ENCODE peak calls at places on chromosomes 4 and X, in nine cellular contexts. T, L, M, D, A, U, C, G and K are unnamed samples.

GRCh38 chrX:66005832-66006449 is 33.9 kb downstream of the VSIG4 start:
- DNase-seq in A (no peak), D (no peak), M (no peak), G (no peak), C (no peak), U (no peak), L (no peak), T (no peak), K (no peak)

GRCh38 chr4:56821394-56822263 is at the start of gene SPINK2:
- DNase-seq in D (peak), T (no peak), M (no peak), A (peak), C (peak), U (peak), L (no peak), G (no peak), K (no peak)

GRCh38 chrX:16826207-16826606 is 39.9 kb downstream of the TXLNG start:
- DNase-seq in M (no peak), C (no peak), U (peak), D (no peak), T (no peak), L (peak), G (no peak), A (no peak), K (peak)

GRCh38 chrX:95675794-95676193 is 1008.8 kb upstream of the DIAPH2 start:
- DNase-seq in C (no peak), M (no peak), L (no peak), A (no peak), T (no peak), G (no peak), D (no peak), U (no peak), K (no peak)

GRCh38 chr4:4590496-4590895 is 48.6 kb upstream of the STX18 start:
- DNase-seq in U (no peak), C (no peak), G (no peak), L (peak), A (no peak), D (no peak), M (no peak), T (no peak), K (peak)

GRCh38 chr4:73499996-73500765 is 18.6 kb downstream of the AFM start:
- DNase-seq in U (no peak), T (no peak), L (no peak), C (no peak), G (no peak), D (no peak), M (no peak), A (no peak), K (peak)

GRCh38 chr4:94262163-94263016 is 54.7 kb downstream of the SMARCAD1 start:
- DNase-seq in M (no peak), L (no peak), C (no peak), G (no peak), U (no peak), T (no peak), D (no peak), A (no peak), K (peak)

GRCh38 chr4:177242651-177243296 is 66.9 kb upstream of the NEIL3 start:
- DNase-seq in U (no peak), M (no peak), D (no peak), T (no peak), C (no peak), G (no peak), A (no peak), L (peak), K (no peak)

GRCh38 chr4:40912455-40913055 is 162.8 kb downstream of the NSUN7 start:
- DNase-seq in A (no peak), M (no peak), G (no peak), U (no peak), T (no peak), L (no peak), C (no peak), D (no peak), K (peak)

GRCh38 chr4:172650758-172651495 is 517.7 kb upstream of the GALNT7 start:
- DNase-seq in U (no peak), G (no peak), L (no peak), M (no peak), C (no peak), D (no peak), T (no peak), A (no peak), K (no peak)

GRCh38 chr4:19945979-19946380 is 305.7 kb upstream of the SLIT2 start:
- DNase-seq in M (no peak), G (peak), C (no peak), D (no peak), T (no peak), L (peak), A (no peak), U (no peak), K (peak)

GRCh38 chrX:29858714-29859113 is 356.6 kb upstream of the MAGEB2 start:
- DNase-seq in U (no peak), C (no peak), G (no peak), T (no peak), A (no peak), D (no peak), L (peak), M (no peak), K (peak)

GRCh38 chr4:71186566-71187398 is 152.0 kb upstream of the SLC4A4 start:
- DNase-seq in L (peak), T (no peak), A (no peak), C (peak), U (no peak), M (no peak), D (peak), G (no peak), K (no peak)

GRCh38 chr4:130814896-130815295 is 1718.9 kb downstream of the C4orf33 start:
- DNase-seq in L (no peak), U (no peak), T (no peak), G (no peak), A (no peak), C (no peak), M (no peak), D (no peak), K (no peak)

GRCh38 chr4:23822181-23822580 is 67.7 kb downstream of the PPARGC1A start:
- DNase-seq in A (no peak), M (no peak), L (no peak), T (no peak), C (no peak), D (no peak), U (no peak), G (no peak), K (no peak)

DNA sequence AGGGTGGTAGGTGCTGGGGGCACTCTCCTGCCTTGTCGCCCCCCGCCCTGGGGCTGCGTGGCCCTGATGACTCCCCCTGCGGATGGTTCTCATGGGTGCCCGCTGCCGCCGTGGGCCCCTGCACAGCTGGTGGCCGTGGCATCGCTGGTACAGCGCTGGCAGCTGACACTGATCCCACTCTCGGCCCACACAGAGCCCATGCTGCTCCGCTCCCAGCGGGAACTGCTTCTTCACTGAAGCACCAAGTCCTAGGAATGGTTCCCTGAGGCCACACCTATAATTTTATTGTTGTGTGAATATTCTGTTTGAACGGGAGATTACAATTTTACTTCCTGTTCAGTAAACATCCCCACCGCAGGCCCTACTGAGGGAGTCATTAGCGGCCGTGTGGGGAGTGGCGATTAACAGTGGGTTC is 138.6 kb upstream of the NKX1-1 start:
- DNase-seq in G (no peak), U (no peak), M (no peak), D (no peak), C (no peak), L (no peak), T (no peak), A (no peak), K (no peak)
- H3K4me3 ChIP-seq in G (no peak), U (no peak), M (no peak), D (no peak), C (peak), L (no peak), T (no peak), A (no peak), K (no peak)

DNA sequence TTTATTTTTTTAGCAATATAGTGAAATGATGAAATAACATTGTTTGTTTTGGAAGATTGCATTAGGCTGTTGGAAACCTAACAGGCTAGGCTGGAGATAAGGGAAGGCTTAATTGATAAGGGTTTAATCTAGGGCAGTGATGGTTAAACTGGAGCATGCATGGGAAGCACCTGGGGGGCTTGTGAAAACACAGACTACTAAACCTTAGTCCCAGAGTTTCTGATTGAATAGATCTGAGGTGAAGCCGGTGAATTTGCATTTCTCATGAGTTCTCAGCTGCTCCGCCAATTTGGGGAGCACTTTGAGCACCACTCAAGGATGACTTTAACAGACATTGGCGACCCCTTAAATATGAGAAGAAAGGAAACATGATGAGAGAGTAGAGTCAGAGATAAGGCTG is 11.5 kb downstream of the STK26 start:
- DNase-seq in D (no peak), C (no peak), G (no peak), L (no peak), A (no peak), U (peak), M (no peak), T (no peak), K (no peak)
- TF ChIP-seq CTCF in D (no peak), C (no peak), G (no peak), L (no peak), A (no peak), U (no peak), M (no peak), T (no peak), K (no peak)

GRCh38 chr4:89301902-89302301 is 5.7 kb downstream of the GPRIN3 start:
- DNase-seq in U (no peak), G (no peak), C (no peak), L (no peak), D (no peak), M (no peak), T (no peak), A (no peak), K (no peak)

GRCh38 chr4:89299153-89299789 is 8.3 kb downstream of the GPRIN3 start:
- DNase-seq in T (no peak), D (no peak), G (no peak), M (no peak), A (no peak), L (no peak), C (no peak), U (no peak), K (no peak)

GRCh38 chr4:89300060-89300459 is 7.5 kb downstream of the GPRIN3 start:
- DNase-seq in L (no peak), M (no peak), C (no peak), A (no peak), U (no peak), T (no peak), G (no peak), D (no peak), K (no peak)

GRCh38 chr4:89301003-89301402 is 6.6 kb downstream of the GPRIN3 start:
- DNase-seq in U (no peak), T (no peak), C (no peak), M (no peak), D (no peak), A (no peak), L (no peak), G (no peak), K (no peak)

GRCh38 chr4:89300490-89300889 is 7.1 kb downstream of the GPRIN3 start:
- DNase-seq in T (no peak), C (no peak), G (no peak), U (no peak), A (no peak), M (no peak), L (no peak), D (no peak), K (no peak)
- H3K4me3 ChIP-seq in T (no peak), C (no peak), G (no peak), U (no peak), A (no peak), M (no peak), L (no peak), D (no peak), K (no peak)

DNA sequence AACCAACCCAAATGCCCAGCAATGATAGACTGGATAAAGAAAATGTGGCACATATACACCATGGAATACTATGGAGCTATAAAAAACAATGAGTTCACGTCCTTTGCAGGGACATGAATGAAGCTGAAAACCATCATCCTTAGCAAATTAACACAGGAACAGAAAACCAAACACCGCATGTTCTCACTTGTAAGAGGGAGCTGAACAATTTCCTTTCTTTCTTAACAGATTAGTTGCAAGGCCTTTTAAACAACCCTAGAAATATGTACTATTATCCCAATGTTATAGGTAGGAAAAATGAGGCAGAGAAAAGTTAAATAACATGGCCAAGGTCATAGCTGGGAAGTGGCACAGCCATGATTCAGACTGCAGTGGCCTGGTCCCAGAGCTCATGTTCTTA is 5.8 kb upstream of the OCIAD2 start:
- DNase-seq in M (no peak), T (no peak), C (no peak), A (no peak), D (no peak), L (no peak), U (no peak), G (no peak), K (no peak)
- TF ChIP-seq CTCF in M (no peak), T (no peak), C (no peak), A (no peak), D (no peak), L (no peak), U (no peak), G (no peak), K (no peak)

DNA sequence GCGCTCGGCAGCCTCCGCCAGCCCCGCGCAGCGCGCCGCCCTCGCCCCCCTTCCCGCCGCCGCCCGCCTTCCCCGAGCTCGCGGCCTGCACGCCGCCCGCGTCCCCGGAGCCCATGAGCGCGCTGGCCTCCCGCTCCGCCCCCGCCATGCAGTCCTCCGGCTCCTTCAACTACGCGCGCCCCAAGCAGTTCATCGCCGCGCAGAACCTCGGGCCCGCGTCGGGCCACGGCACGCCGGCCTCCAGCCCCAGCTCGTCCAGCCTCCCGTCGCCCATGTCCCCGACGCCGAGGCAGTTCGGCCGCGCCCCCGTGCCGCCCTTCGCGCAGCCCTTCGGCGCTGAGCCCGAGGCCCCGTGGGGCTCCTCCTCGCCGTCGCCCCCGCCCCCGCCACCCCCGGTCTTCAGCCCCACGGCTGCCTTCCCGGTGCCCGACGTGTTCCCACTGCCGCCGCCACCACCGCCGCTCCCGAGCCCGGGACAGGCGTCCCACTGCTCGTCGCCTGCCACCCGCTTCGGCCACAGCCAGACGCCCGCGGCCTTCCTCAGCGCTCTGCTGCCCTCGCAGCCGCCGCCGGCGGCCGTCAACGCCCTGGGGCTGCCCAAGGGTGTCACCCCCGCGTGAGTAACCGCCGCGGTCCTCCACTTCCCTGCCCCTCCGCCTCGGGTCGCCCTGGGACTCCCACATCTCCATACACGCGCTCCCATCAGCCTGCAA is 132.1 kb downstream of the CBR4 start:
- DNase-seq in D (peak), G (no peak), U (peak), C (peak), L (no peak), A (no peak), T (no peak), M (no peak), K (no peak)
- H3K4me3 ChIP-seq in D (no peak), G (no peak), U (no peak), C (peak), L (no peak), A (peak), T (peak), M (no peak), K (peak)

GRCh38 chr4:178322524-178323183 is 880.4 kb upstream of the AGA start:
- DNase-seq in L (no peak), D (no peak), M (no peak), G (no peak), U (no peak), A (no peak), C (no peak), T (no peak), K (no peak)
- TF ChIP-seq CTCF in L (no peak), D (no peak), M (no peak), G (no peak), U (no peak), A (no peak), C (no peak), T (no peak), K (no peak)

GRCh38 chr4:123618606-123619005 is 222.0 kb downstream of the SPRY1 start:
- DNase-seq in U (no peak), D (no peak), C (no peak), M (no peak), A (no peak), T (no peak), L (no peak), G (no peak), K (no peak)

GRCh38 chr4:123613586-123614344 is 217.2 kb downstream of the SPRY1 start:
- DNase-seq in A (no peak), C (no peak), T (no peak), D (no peak), U (no peak), L (no peak), M (no peak), G (no peak), K (no peak)

GRCh38 chr4:123619326-123619725 is 222.7 kb downstream of the SPRY1 start:
- DNase-seq in D (no peak), M (no peak), G (no peak), C (no peak), L (no peak), U (no peak), A (no peak), T (no peak), K (no peak)

GRCh38 chr4:123619895-123620294 is 223.3 kb downstream of the SPRY1 start:
- DNase-seq in U (no peak), M (no peak), L (no peak), A (no peak), G (no peak), C (no peak), D (no peak), T (no peak), K (no peak)

GRCh38 chr4:123616970-123617392 is 220.4 kb downstream of the SPRY1 start:
- DNase-seq in T (no peak), M (peak), C (peak), U (no peak), D (no peak), A (peak), G (peak), L (no peak), K (peak)
- H3K4me3 ChIP-seq in T (no peak), M (no peak), C (no peak), U (no peak), D (no peak), A (no peak), G (no peak), L (no peak), K (no peak)

DNA sequence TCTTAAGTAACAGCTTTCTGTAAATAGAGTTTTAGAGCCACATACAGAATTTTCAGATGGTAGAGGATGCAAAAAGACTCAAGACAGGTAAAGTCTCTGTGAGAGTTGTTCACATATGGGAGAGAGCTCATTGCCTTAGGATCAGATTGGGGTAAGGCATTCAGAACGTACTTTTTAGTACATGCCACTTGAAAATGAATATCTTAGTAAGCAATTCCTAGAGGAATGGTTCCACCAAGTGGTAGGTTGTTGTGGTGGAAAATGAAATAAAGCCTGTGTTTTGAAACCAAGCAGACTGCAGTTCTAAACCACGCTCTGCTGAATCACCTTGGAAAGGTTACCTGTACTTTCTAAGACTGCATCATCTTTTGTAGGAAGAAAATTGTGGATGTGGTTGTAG is 547.0 kb upstream of the LCORL start:
- DNase-seq in D (no peak), G (no peak), L (no peak), C (no peak), U (no peak), T (no peak), M (no peak), A (no peak), K (no peak)
- TF ChIP-seq CTCF in D (peak), G (no peak), L (no peak), C (no peak), U (no peak), T (peak), M (no peak), A (no peak), K (no peak)

GRCh38 chr4:158538911-158539310 is 17.2 kb downstream of the RXFP1 start:
- DNase-seq in L (no peak), D (no peak), C (no peak), G (no peak), A (no peak), U (no peak), M (no peak), T (no peak), K (no peak)
- H3K4me3 ChIP-seq in L (no peak), D (no peak), C (no peak), G (no peak), A (no peak), U (no peak), M (no peak), T (no peak), K (no peak)

DNA sequence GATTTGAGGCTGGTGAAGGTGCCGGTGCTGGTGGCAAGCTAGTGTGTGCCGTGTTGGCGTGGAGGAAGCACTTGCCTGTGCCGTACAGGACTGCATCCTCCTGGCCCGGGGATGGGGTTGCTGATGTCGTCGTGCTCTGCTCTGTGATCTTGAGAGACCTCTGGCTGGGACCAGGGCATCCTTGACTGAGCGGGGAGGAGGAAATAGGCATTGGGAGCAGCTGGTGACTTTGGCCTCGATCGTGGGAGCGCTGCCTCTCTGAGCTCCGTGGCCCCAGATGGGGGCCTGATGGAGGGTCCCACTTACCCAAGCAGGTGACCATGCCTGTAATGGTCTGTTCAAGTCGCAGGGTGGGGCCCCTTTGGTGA is 31.5 kb upstream of the CLCN4 start:
- DNase-seq in L (no peak), U (no peak), C (no peak), A (no peak), M (no peak), T (no peak), D (no peak), G (no peak), K (no peak)
- TF ChIP-seq CTCF in L (no peak), U (no peak), C (no peak), A (no peak), M (no peak), T (no peak), D (no peak), G (no peak), K (no peak)